ENCODE peak calls at places on chromosomes 16 and 17, in nine cellular contexts. D, R, N, A, J, I, T, L and C are unnamed samples.

GRCh38 chr17:79324219-79324618 is 249.6 kb downstream of the ENGASE start:
- DNase-seq in D (no peak), R (no peak), N (no peak), A (no peak), J (no peak), I (no peak), T (no peak), L (no peak), C (no peak)

GRCh38 chr16:2763173-2763572 is 10.7 kb downstream of the SRRM2 start:
- DNase-seq in D (no peak), R (no peak), N (no peak), A (no peak), J (no peak), I (no peak), T (no peak), L (no peak), C (no peak)

GRCh38 chr17:57404807-57405485 is 148.6 kb downstream of the MSI2 start:
- DNase-seq in D (no peak), R (no peak), N (no peak), A (no peak), J (no peak), I (no peak), T (no peak), L (no peak), C (no peak)

GRCh38 chr17:16506188-16506587 is 14.2 kb upstream of the LRRC75A start:
- DNase-seq in D (no peak), R (no peak), N (no peak), A (no peak), J (no peak), I (no peak), T (no peak), L (no peak), C (no peak)

GRCh38 chr16:84888450-84888849 is 68.7 kb downstream of the CRISPLD2 start:
- DNase-seq in D (no peak), R (no peak), N (no peak), A (no peak), J (no peak), I (no peak), T (no peak), L (no peak), C (no peak)

GRCh38 chr17:71437176-71437575 is 683.6 kb upstream of the SOX9 start:
- DNase-seq in D (peak), R (no peak), N (no peak), A (no peak), J (no peak), I (no peak), T (no peak), L (no peak), C (no peak)

GRCh38 chr16:8376430-8376829 is 213.9 kb downstream of the TMEM114 start:
- DNase-seq in D (no peak), R (no peak), N (no peak), A (no peak), J (no peak), I (no peak), T (no peak), L (no peak), C (no peak)

GRCh38 chr16:29748077-29748759 is 2.4 kb upstream of the C16orf54 start:
- DNase-seq in D (no peak), R (no peak), N (no peak), A (no peak), J (no peak), I (no peak), T (no peak), L (no peak), C (no peak)

GRCh38 chr16:14129502-14129901 is 58.4 kb downstream of the MRTFB start:
- DNase-seq in D (no peak), R (no peak), N (no peak), A (no peak), J (no peak), I (no peak), T (no peak), L (no peak), C (no peak)

GRCh38 chr16:24652803-24653202 is 76.6 kb upstream of the TNRC6A start:
- DNase-seq in D (peak), R (no peak), N (no peak), A (no peak), J (no peak), I (no peak), T (no peak), L (no peak), C (peak)

GRCh38 chr17:73787036-73787720 is 142.9 kb upstream of the SDK2 start:
- DNase-seq in D (no peak), R (no peak), N (no peak), A (no peak), J (no peak), I (peak), T (no peak), L (no peak), C (no peak)

GRCh38 chr16:83215417-83216001 is 588.7 kb downstream of the CDH13 start:
- DNase-seq in D (peak), R (peak), N (no peak), A (no peak), J (peak), I (peak), T (peak), L (peak), C (no peak)

GRCh38 chr17:30241051-30241450 is 5.6 kb upstream of the SLC6A4 start:
- DNase-seq in D (no peak), R (no peak), N (no peak), A (peak), J (no peak), I (no peak), T (no peak), L (no peak), C (no peak)

GRCh38 chr17:17109231-17109630 is 67.0 kb downstream of the MPRIP start:
- DNase-seq in D (no peak), R (no peak), N (no peak), A (no peak), J (no peak), I (no peak), T (no peak), L (no peak), C (no peak)

GRCh38 chr16:12551530-12551929 is 252.2 kb downstream of the CPPED1 start:
- DNase-seq in D (no peak), R (no peak), N (no peak), A (no peak), J (no peak), I (no peak), T (no peak), L (no peak), C (no peak)

GRCh38 chr16:57145964-57146647 is 39.7 kb downstream of the PSME3IP1 start:
- DNase-seq in D (no peak), R (no peak), N (no peak), A (no peak), J (no peak), I (no peak), T (no peak), L (no peak), C (no peak)

GRCh38 chr17:75703191-75703590 is 18.1 kb upstream of the ITGB4 start:
- DNase-seq in D (no peak), R (no peak), N (no peak), A (no peak), J (no peak), I (no peak), T (no peak), L (no peak), C (no peak)

GRCh38 chr17:72397687-72398086 is 276.9 kb downstream of the SOX9 start:
- DNase-seq in D (peak), R (no peak), N (no peak), A (no peak), J (peak), I (no peak), T (no peak), L (no peak), C (no peak)

GRCh38 chr17:74259667-74260524 is 14.1 kb upstream of the DNAI2 start:
- DNase-seq in D (no peak), R (no peak), N (no peak), A (no peak), J (no peak), I (no peak), T (no peak), L (no peak), C (no peak)

GRCh38 chr17:7851438-7852261 is 3.2 kb upstream of the TMEM88 start:
- DNase-seq in D (peak), R (peak), N (no peak), A (peak), J (peak), I (peak), T (peak), L (peak), C (peak)

GRCh38 chr17:81391964-81392908 is 3.0 kb upstream of the BAHCC1 start:
- DNase-seq in D (peak), R (no peak), N (no peak), A (no peak), J (peak), I (no peak), T (no peak), L (no peak), C (peak)

GRCh38 chr17:11293480-11293879 is 52.5 kb downstream of the SHISA6 start:
- DNase-seq in D (no peak), R (no peak), N (no peak), A (no peak), J (no peak), I (no peak), T (no peak), L (no peak), C (no peak)

GRCh38 chr17:4155980-4156620 is 13.1 kb downstream of the CYB5D2 start:
- DNase-seq in D (no peak), R (no peak), N (no peak), A (no peak), J (no peak), I (no peak), T (no peak), L (no peak), C (no peak)

GRCh38 chr16:88926374-88926990 is 50.5 kb downstream of the CBFA2T3 start:
- DNase-seq in D (no peak), R (peak), N (no peak), A (no peak), J (no peak), I (peak), T (no peak), L (peak), C (no peak)

GRCh38 chr16:10103700-10104099 is 78.5 kb downstream of the GRIN2A start:
- DNase-seq in D (no peak), R (no peak), N (no peak), A (no peak), J (no peak), I (no peak), T (no peak), L (no peak), C (no peak)

GRCh38 chr16:19851476-19851875 is 33.2 kb downstream of the GPRC5B start:
- DNase-seq in D (no peak), R (no peak), N (no peak), A (no peak), J (no peak), I (no peak), T (no peak), L (no peak), C (no peak)

GRCh38 chr17:21345236-21345635 is 30.9 kb upstream of the KCNJ12 start:
- DNase-seq in D (no peak), R (no peak), N (no peak), A (peak), J (no peak), I (no peak), T (no peak), L (no peak), C (no peak)

GRCh38 chr17:66726846-66727245 is 108.1 kb upstream of the CACNG5 start:
- DNase-seq in D (no peak), R (no peak), N (no peak), A (no peak), J (no peak), I (no peak), T (no peak), L (no peak), C (no peak)

GRCh38 chr17:20266806-20267458 is 200.4 kb downstream of the LGALS9B start:
- DNase-seq in D (peak), R (peak), N (peak), A (no peak), J (peak), I (no peak), T (no peak), L (peak), C (peak)

GRCh38 chr17:1398900-1399299 is 1.1 kb downstream of the YWHAE start:
- DNase-seq in D (peak), R (no peak), N (no peak), A (no peak), J (peak), I (peak), T (no peak), L (no peak), C (peak)

GRCh38 chr17:6374761-6375312 is 60.1 kb downstream of the AIPL1 start:
- DNase-seq in D (peak), R (peak), N (no peak), A (no peak), J (peak), I (peak), T (no peak), L (no peak), C (peak)

GRCh38 chr17:41548844-41549595 is 20.9 kb upstream of the KRT19 start:
- DNase-seq in D (peak), R (peak), N (no peak), A (peak), J (peak), I (peak), T (peak), L (peak), C (peak)

GRCh38 chr17:75191584-75191983 is 8.8 kb upstream of the SUMO2 start:
- DNase-seq in D (no peak), R (no peak), N (no peak), A (no peak), J (peak), I (no peak), T (no peak), L (no peak), C (peak)

GRCh38 chr17:31842416-31843381 is 16.3 kb downstream of the COPRS start:
- DNase-seq in D (peak), R (peak), N (no peak), A (peak), J (peak), I (peak), T (peak), L (peak), C (peak)
- H3K4me3 ChIP-seq in D (no peak), R (peak), N (no peak), A (peak), J (peak), I (no peak), T (no peak), L (no peak), C (peak)

DNA sequence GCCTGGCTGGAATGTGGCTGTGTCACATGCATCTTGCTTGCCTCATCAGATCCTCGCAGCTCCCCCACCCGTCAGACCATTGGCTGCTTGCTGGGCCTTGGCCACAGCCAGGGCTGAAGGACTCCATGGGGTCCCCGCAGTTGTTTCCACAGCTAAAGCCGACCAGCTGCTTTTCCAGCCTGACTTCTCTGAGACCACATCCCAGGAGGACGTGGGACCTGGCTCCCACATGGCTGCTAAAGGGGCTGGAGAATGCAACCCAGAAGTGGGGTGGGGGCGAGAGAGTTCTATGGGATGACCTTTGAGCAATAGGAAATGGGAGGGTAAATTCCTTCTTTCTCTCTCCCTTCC is 193.8 kb downstream of the RAB11FIP4 start:
- DNase-seq in D (no peak), R (no peak), N (no peak), A (no peak), J (no peak), I (no peak), T (no peak), L (no peak), C (no peak)
- TF ChIP-seq CTCF in D (no peak), R (no peak), N (no peak), A (no peak), J (no peak), I (no peak), T (no peak), L (no peak), C (no peak)

DNA sequence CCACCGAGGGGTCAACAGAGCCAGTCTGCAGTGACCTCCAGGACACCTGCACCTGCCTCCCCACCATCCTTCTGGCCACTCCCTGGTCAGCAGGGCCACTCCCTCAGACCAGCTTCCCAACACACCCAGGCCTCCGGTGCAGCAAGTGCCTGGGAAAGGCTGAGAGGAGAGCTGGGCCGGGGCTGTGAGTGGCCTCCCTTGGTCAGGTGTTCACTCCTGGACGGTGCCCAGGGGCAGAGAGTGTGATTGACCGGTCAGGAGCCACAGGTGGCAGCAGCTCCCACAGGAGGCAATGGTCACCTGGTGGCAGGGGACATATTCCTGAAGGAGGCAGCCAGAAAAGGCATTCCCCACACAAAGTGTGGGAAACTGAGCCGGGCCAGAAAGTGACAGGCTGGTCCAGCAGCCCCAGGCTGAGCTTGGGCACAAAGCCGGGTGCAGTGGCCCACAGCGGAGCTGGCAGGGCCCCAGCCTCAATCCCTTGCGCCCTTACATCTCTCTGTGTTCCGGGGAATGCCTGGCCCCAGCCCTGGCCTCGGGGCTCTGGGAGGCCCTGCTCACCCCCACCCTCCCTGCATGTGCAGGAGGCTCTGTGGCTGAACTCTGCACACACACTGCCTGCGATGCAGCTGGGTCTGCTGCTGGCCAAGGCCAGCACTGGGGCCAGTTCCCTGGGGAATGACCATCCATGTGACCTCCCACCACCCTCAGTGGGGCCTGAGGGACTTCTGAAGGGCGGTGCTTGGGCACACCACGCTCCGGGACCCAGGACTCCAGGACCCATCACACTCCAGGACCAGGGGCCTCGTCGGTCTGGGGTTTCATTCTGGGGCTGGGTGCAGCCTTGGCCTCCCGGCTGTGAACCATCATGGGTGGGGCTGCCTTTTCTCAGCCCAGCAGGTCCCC is 1.2 kb upstream of the C17orf99 start:
- DNase-seq in D (no peak), R (no peak), N (no peak), A (peak), J (peak), I (no peak), T (peak), L (no peak), C (no peak)
- H3K4me3 ChIP-seq in D (no peak), R (no peak), N (no peak), A (peak), J (no peak), I (no peak), T (no peak), L (no peak), C (no peak)

GRCh38 chr17:77957869-77958715 is at the start of gene TNRC6C:
- DNase-seq in D (peak), R (peak), N (peak), A (peak), J (peak), I (peak), T (peak), L (peak), C (peak)
- TF ChIP-seq CTCF in D (peak), R (peak), N (peak), A (no peak), J (no peak), I (peak), T (peak), L (peak), C (no peak)

GRCh38 chr16:48576927-48577326 is 33.1 kb downstream of the N4BP1 start:
- DNase-seq in D (peak), R (no peak), N (no peak), A (no peak), J (peak), I (no peak), T (no peak), L (no peak), C (peak)

GRCh38 chr16:48575471-48576050 is 34.4 kb downstream of the N4BP1 start:
- DNase-seq in D (no peak), R (no peak), N (no peak), A (no peak), J (no peak), I (no peak), T (no peak), L (no peak), C (no peak)

GRCh38 chr16:48574148-48574547 is 35.8 kb downstream of the N4BP1 start:
- DNase-seq in D (no peak), R (no peak), N (no peak), A (no peak), J (no peak), I (no peak), T (no peak), L (no peak), C (no peak)

GRCh38 chr16:48574766-48575165 is 35.2 kb downstream of the N4BP1 start:
- DNase-seq in D (no peak), R (no peak), N (no peak), A (no peak), J (no peak), I (no peak), T (no peak), L (no peak), C (no peak)
- H3K4me3 ChIP-seq in D (no peak), R (no peak), N (no peak), A (no peak), J (no peak), I (no peak), T (no peak), L (no peak), C (no peak)

GRCh38 chr16:81445143-81445922 is 725 bp downstream of the CMIP start:
- DNase-seq in D (peak), R (no peak), N (no peak), A (no peak), J (no peak), I (peak), T (peak), L (peak), C (peak)
- TF ChIP-seq CTCF in D (peak), R (peak), N (peak), A (no peak), J (no peak), I (peak), T (peak), L (peak), C (peak)

GRCh38 chr17:59642535-59642934 is 22.8 kb downstream of the CLTC start:
- DNase-seq in D (no peak), R (no peak), N (no peak), A (no peak), J (no peak), I (no peak), T (no peak), L (no peak), C (no peak)
- H3K4me3 ChIP-seq in D (no peak), R (no peak), N (no peak), A (no peak), J (no peak), I (no peak), T (no peak), L (no peak), C (no peak)

GRCh38 chr17:82888583-82889495 is 49.0 kb upstream of the ZNF750 start:
- DNase-seq in D (no peak), R (no peak), N (no peak), A (no peak), J (no peak), I (no peak), T (no peak), L (peak), C (no peak)
- TF ChIP-seq CTCF in D (no peak), R (no peak), N (no peak), A (no peak), J (no peak), I (no peak), T (no peak), L (no peak), C (no peak)

GRCh38 chr16:85899444-85899843 is 482 bp downstream of the IRF8 start:
- DNase-seq in D (no peak), R (no peak), N (no peak), A (no peak), J (no peak), I (no peak), T (no peak), L (no peak), C (no peak)
- H3K4me3 ChIP-seq in D (no peak), R (no peak), N (no peak), A (peak), J (no peak), I (peak), T (peak), L (no peak), C (no peak)